ENCODE peak calls at places on chromosomes 7 and 10, in five cellular contexts. C is A549, R is astrocyte of the cerebellum, Y is GM12878, F is RWPE1. U is an unnamed sample.
A peak's percentile ranks its signal among the peaks of the same experiment; 100 is the strongest.

GRCh38 chr7:40747856-40748255 is 613.1 kb downstream of the SUGCT start:
- DNase-seq in C (no peak), R (no peak), Y (no peak), F (peak; percentile 7), U (no peak)

GRCh38 chr7:155583636-155584035 is 37.3 kb upstream of the CNPY1 start:
- DNase-seq in C (no peak), R (no peak), Y (no peak), F (no peak), U (no peak)

GRCh38 chr7:6385110-6385792 is 62.5 kb downstream of the DAGLB start:
- DNase-seq in C (peak; percentile 88), R (peak; percentile 94), Y (no peak), F (peak; percentile 91), U (peak; percentile 95)

GRCh38 chr7:69770613-69771012 is 172.3 kb downstream of the AUTS2 start:
- DNase-seq in C (no peak), R (no peak), Y (no peak), F (no peak), U (no peak)

GRCh38 chr7:66205736-66206080 is 574 bp downstream of the TPST1 start:
- DNase-seq in C (peak; percentile 25), R (no peak), Y (no peak), F (peak; percentile 22), U (no peak)

GRCh38 chr10:21518629-21519321 is 6.7 kb downstream of the SKIDA1 start:
- DNase-seq in C (no peak), R (no peak), Y (no peak), F (no peak), U (no peak)

GRCh38 chr10:130606001-130606405 is 469.8 kb downstream of the GLRX3 start:
- DNase-seq in C (no peak), R (no peak), Y (no peak), F (no peak), U (no peak)

GRCh38 chr7:80614911-80615310 is 23.5 kb upstream of the CD36 start:
- DNase-seq in C (no peak), R (no peak), Y (no peak), F (no peak), U (peak; percentile 79)

GRCh38 chr7:151800861-151801260 is 76.1 kb downstream of the PRKAG2 start:
- DNase-seq in C (no peak), R (no peak), Y (no peak), F (no peak), U (no peak)

GRCh38 chr10:28432210-28432676 is 100.7 kb upstream of the WAC start:
- DNase-seq in C (peak; percentile 79), R (peak; percentile 53), Y (no peak), F (peak; percentile 74), U (peak; percentile 71)

GRCh38 chr10:78924319-78925003 is 144.3 kb upstream of the ZMIZ1 start:
- DNase-seq in C (no peak), R (no peak), Y (no peak), F (no peak), U (no peak)

GRCh38 chr7:127776776-127777390 is 124.9 kb downstream of the SND1 start:
- DNase-seq in C (no peak), R (peak; percentile 80), Y (no peak), F (no peak), U (peak; percentile 74)

GRCh38 chr10:95785317-95785716 is 29.4 kb downstream of the ENTPD1 start:
- DNase-seq in C (no peak), R (no peak), Y (peak; percentile 89), F (no peak), U (no peak)

DNA sequence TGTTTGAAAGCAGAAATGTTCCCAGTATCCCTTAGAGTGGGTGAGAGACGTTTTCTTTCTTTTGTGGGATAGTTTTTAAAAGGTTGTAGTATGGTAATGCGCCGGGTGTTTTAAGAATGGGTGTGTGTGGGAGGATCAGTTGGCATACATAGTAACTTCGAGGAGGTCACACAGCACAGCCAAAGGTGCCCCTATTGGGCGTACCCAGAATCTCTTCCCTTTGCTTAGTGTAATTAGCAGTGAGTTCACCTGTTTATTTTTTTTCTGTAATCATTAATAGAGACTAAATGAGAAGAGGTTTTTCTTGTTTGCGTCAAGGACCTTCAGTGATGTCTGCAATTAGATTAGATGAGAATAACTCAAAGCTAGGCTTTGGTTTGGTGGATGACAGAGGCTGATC is 1.5 kb downstream of the PLEKHA8 start:
- DNase-seq in C (peak; percentile 31), R (no peak), Y (no peak), F (no peak), U (no peak)
- TF ChIP-seq CTCF in C (no peak), R (no peak), Y (peak; percentile 26), F (no peak), U (no peak)

GRCh38 chr7:122553761-122554160 is 145.2 kb downstream of the RNF133 start:
- DNase-seq in C (no peak), R (no peak), Y (no peak), F (no peak), U (no peak)

GRCh38 chr7:122546496-122546895 is 152.4 kb downstream of the RNF133 start:
- DNase-seq in C (no peak), R (no peak), Y (no peak), F (no peak), U (no peak)

GRCh38 chr7:122552769-122553168 is 146.1 kb downstream of the RNF133 start:
- DNase-seq in C (no peak), R (no peak), Y (no peak), F (no peak), U (no peak)

GRCh38 chr7:122549578-122549977 is 149.3 kb downstream of the RNF133 start:
- DNase-seq in C (no peak), R (no peak), Y (no peak), F (no peak), U (no peak)

DNA sequence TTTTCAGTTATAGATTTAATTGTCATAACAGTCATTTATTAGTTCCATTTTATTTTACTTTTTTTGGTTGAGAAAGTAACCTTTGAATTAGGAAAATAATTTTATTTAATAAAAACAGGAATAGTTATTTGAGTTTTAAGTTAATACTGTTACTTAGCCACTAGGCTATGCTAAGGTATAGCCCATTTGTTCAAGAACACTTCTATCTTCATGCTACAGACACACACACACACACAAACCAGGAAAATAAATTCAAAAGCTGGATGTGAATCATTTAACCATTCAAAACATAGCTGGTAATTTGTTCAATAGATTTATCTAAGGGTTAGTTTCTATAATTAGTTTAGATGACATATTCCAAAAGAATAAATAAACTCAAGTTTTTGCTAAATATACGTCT is 148.4 kb downstream of the RNF133 start:
- DNase-seq in C (no peak), R (no peak), Y (no peak), F (no peak), U (peak; percentile 8)
- TF ChIP-seq CTCF in C (no peak), R (no peak), Y (no peak), F (no peak), U (peak; percentile 20)

DNA sequence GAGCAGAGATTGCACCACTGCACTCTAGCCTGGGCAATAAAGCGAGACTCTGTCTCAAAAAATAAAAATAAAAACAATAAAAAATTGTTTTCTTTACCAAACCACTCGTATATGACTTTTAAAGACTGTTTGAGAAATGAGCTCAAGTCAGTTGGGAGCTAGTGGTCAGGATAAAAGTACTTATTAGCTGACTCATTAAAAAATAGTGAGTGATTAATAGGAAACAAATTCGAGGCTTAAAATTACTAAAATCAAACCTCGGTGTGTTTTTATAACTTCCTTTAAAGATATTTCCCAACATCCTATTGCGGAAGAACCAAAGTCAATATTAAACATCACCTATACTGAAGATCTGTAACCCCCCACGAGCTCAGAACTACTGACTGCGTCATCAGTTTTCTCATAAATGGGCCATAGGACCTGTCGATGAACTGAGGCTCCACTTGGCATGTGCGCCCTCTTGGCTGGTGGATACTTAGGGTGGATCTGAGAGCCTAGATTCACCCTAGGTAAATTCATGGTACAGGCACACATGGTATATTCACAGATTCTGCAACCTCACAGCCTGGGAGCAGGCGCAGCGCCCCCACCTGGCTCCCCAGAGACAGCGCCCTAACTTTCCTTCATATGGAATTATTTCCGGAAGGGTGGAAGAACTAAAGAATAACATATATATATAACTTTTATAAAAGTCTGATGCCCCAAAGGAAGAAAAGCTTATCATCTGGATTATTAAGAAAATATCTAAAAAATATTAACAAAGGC is 9.2 kb downstream of the MKI67 start:
- DNase-seq in C (no peak), R (no peak), Y (no peak), F (no peak), U (no peak)
- TF ChIP-seq CTCF in C (peak; percentile 29), R (peak; percentile 20), Y (peak; percentile 23), F (no peak), U (no peak)

GRCh38 chr7:45631569-45631968 is 57.4 kb downstream of the ADCY1 start:
- DNase-seq in C (no peak), R (no peak), Y (no peak), F (no peak), U (no peak)
- TF ChIP-seq CTCF in C (no peak), R (no peak), Y (no peak), F (no peak), U (no peak)

DNA sequence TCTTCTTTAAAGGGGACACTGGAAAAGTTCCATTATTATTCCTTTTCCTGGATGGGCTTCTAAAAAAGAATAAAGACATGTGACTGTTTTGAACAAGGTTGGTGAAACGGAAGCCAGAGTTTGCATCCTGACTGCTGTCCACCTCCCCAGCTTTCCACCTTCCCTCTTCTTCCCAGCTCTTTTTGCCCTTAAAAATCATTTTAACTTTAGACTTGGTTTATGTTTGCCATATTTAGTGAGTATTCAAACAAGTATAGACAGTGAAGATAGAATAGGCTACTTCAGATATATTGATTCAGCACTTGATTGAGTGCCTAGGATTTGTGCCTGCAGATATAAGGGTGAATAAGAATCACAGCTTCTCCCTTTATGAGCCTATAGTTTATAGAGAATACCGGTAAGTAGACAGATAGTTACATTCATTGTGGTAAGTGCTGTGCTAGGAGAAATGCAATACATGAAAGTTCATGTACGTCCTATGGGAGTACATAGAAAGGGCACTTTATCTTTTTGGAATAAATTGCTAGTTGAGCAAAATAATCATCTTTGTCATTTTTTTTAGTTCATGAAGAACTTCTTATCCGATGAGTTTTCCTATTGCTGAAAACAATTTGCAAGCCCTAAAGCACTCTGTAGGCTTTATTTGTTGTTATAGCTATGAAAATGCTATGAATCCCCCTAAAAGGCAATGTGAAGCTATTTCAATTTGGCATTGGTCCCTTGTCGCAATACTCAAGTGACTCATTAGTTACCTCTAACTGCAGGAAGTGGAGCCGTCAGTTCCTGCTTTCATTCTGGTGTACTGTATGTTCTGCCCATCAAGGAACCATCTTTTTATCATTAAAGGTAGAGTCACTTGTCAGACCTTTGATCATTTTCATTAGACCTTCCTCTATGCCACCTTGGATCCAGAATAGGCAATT is 57.2 kb upstream of the STRIP2 start:
- DNase-seq in C (no peak), R (peak; percentile 4), Y (no peak), F (peak; percentile 3), U (peak; percentile 10)
- TF ChIP-seq CTCF in C (peak; percentile 19), R (no peak), Y (no peak), F (no peak), U (no peak)

GRCh38 chr7:159000859-159001435 is 143.7 kb downstream of the VIPR2 start:
- DNase-seq in C (no peak), R (no peak), Y (no peak), F (no peak), U (no peak)
- TF ChIP-seq CTCF in C (no peak), R (no peak), Y (no peak), F (no peak), U (no peak)

GRCh38 chr10:58266003-58266825 is 1.5 kb downstream of the IPMK start:
- DNase-seq in C (peak; percentile 24), R (no peak), Y (no peak), F (peak; percentile 22), U (peak; percentile 77)
- TF ChIP-seq CTCF in C (no peak), R (no peak), Y (no peak), F (no peak), U (no peak)